ENCODE peak calls at places on chromosomes 6 and 20, in six cellular contexts. One of them, this sample, is unnamed.

GRCh38 chr6:108746841-108747575 is 101.2 kb upstream of the ARMC2 start:
- DNase-seq in EH: no peak
- DNase-seq in T-cell: no peak
- DNase-seq in activated CD8-positive, alpha-beta memory T cell treated with anti-CD3 and anti-CD28 coated beads for 4 hours: no peak
- DNase-seq in endodermal cell: peak
- DNase-seq in stimulated activated CD4-positive, alpha-beta T cell treated with anti-CD3 and anti-CD28 coated beads, Interleukin-1b, Interleukin-23, amount 100 ng/mL, for 4 hours: no peak
- DNase-seq in this sample: no peak

GRCh38 chr6:109469591-109470189 is 13.3 kb downstream of the ZBTB24 start:
- DNase-seq in EH: no peak
- DNase-seq in T-cell: no peak
- DNase-seq in activated CD8-positive, alpha-beta memory T cell treated with anti-CD3 and anti-CD28 coated beads for 4 hours: no peak
- DNase-seq in endodermal cell: no peak
- DNase-seq in stimulated activated CD4-positive, alpha-beta T cell treated with anti-CD3 and anti-CD28 coated beads, Interleukin-1b, Interleukin-23, amount 100 ng/mL, for 4 hours: no peak
- DNase-seq in this sample: no peak

GRCh38 chr20:4602297-4602631 is 119.4 kb upstream of the PRND start:
- DNase-seq in EH: peak
- DNase-seq in T-cell: no peak
- DNase-seq in activated CD8-positive, alpha-beta memory T cell treated with anti-CD3 and anti-CD28 coated beads for 4 hours: no peak
- DNase-seq in endodermal cell: no peak
- DNase-seq in stimulated activated CD4-positive, alpha-beta T cell treated with anti-CD3 and anti-CD28 coated beads, Interleukin-1b, Interleukin-23, amount 100 ng/mL, for 4 hours: no peak
- DNase-seq in this sample: no peak

GRCh38 chr6:4603291-4603690 is 172.9 kb upstream of the CDYL start:
- DNase-seq in EH: peak
- DNase-seq in T-cell: no peak
- DNase-seq in activated CD8-positive, alpha-beta memory T cell treated with anti-CD3 and anti-CD28 coated beads for 4 hours: no peak
- DNase-seq in endodermal cell: peak
- DNase-seq in stimulated activated CD4-positive, alpha-beta T cell treated with anti-CD3 and anti-CD28 coated beads, Interleukin-1b, Interleukin-23, amount 100 ng/mL, for 4 hours: no peak
- DNase-seq in this sample: no peak

GRCh38 chr20:51900443-51900842 is 98.1 kb upstream of the SALL4 start:
- DNase-seq in EH: no peak
- DNase-seq in T-cell: no peak
- DNase-seq in activated CD8-positive, alpha-beta memory T cell treated with anti-CD3 and anti-CD28 coated beads for 4 hours: no peak
- DNase-seq in endodermal cell: no peak
- DNase-seq in stimulated activated CD4-positive, alpha-beta T cell treated with anti-CD3 and anti-CD28 coated beads, Interleukin-1b, Interleukin-23, amount 100 ng/mL, for 4 hours: no peak
- DNase-seq in this sample: no peak

GRCh38 chr20:18731940-18732339 is 81.6 kb upstream of the SCP2D1 start:
- DNase-seq in EH: no peak
- DNase-seq in T-cell: no peak
- DNase-seq in activated CD8-positive, alpha-beta memory T cell treated with anti-CD3 and anti-CD28 coated beads for 4 hours: no peak
- DNase-seq in endodermal cell: no peak
- DNase-seq in stimulated activated CD4-positive, alpha-beta T cell treated with anti-CD3 and anti-CD28 coated beads, Interleukin-1b, Interleukin-23, amount 100 ng/mL, for 4 hours: no peak
- DNase-seq in this sample: no peak

GRCh38 chr6:73854998-73855718 is 159.2 kb downstream of the CD109 start:
- DNase-seq in EH: peak
- DNase-seq in T-cell: no peak
- DNase-seq in activated CD8-positive, alpha-beta memory T cell treated with anti-CD3 and anti-CD28 coated beads for 4 hours: no peak
- DNase-seq in endodermal cell: no peak
- DNase-seq in stimulated activated CD4-positive, alpha-beta T cell treated with anti-CD3 and anti-CD28 coated beads, Interleukin-1b, Interleukin-23, amount 100 ng/mL, for 4 hours: peak
- DNase-seq in this sample: no peak

GRCh38 chr6:87154641-87155271 is 609 bp upstream of the ZNF292 start:
- DNase-seq in EH: peak
- DNase-seq in T-cell: peak
- DNase-seq in activated CD8-positive, alpha-beta memory T cell treated with anti-CD3 and anti-CD28 coated beads for 4 hours: peak
- DNase-seq in endodermal cell: no peak
- DNase-seq in stimulated activated CD4-positive, alpha-beta T cell treated with anti-CD3 and anti-CD28 coated beads, Interleukin-1b, Interleukin-23, amount 100 ng/mL, for 4 hours: peak
- DNase-seq in this sample: no peak

GRCh38 chr20:325889-326644 is 715 bp downstream of the SOX12 start:
- DNase-seq in EH: peak
- DNase-seq in T-cell: peak
- DNase-seq in activated CD8-positive, alpha-beta memory T cell treated with anti-CD3 and anti-CD28 coated beads for 4 hours: no peak
- DNase-seq in endodermal cell: peak
- DNase-seq in stimulated activated CD4-positive, alpha-beta T cell treated with anti-CD3 and anti-CD28 coated beads, Interleukin-1b, Interleukin-23, amount 100 ng/mL, for 4 hours: no peak
- DNase-seq in this sample: peak

GRCh38 chr6:143068001-143068400 is 7.3 kb downstream of the AIG1 start:
- DNase-seq in EH: peak
- DNase-seq in T-cell: no peak
- DNase-seq in activated CD8-positive, alpha-beta memory T cell treated with anti-CD3 and anti-CD28 coated beads for 4 hours: no peak
- DNase-seq in endodermal cell: no peak
- DNase-seq in stimulated activated CD4-positive, alpha-beta T cell treated with anti-CD3 and anti-CD28 coated beads, Interleukin-1b, Interleukin-23, amount 100 ng/mL, for 4 hours: no peak
- DNase-seq in this sample: no peak

GRCh38 chr6:36308514-36308913 is 28.2 kb downstream of the BNIP5 start:
- DNase-seq in EH: no peak
- DNase-seq in T-cell: no peak
- DNase-seq in activated CD8-positive, alpha-beta memory T cell treated with anti-CD3 and anti-CD28 coated beads for 4 hours: no peak
- DNase-seq in endodermal cell: no peak
- DNase-seq in stimulated activated CD4-positive, alpha-beta T cell treated with anti-CD3 and anti-CD28 coated beads, Interleukin-1b, Interleukin-23, amount 100 ng/mL, for 4 hours: no peak
- DNase-seq in this sample: no peak

GRCh38 chr6:169955796-169956493 is 204.5 kb downstream of the ERMARD start:
- DNase-seq in EH: no peak
- DNase-seq in T-cell: no peak
- DNase-seq in activated CD8-positive, alpha-beta memory T cell treated with anti-CD3 and anti-CD28 coated beads for 4 hours: no peak
- DNase-seq in endodermal cell: peak
- DNase-seq in stimulated activated CD4-positive, alpha-beta T cell treated with anti-CD3 and anti-CD28 coated beads, Interleukin-1b, Interleukin-23, amount 100 ng/mL, for 4 hours: no peak
- DNase-seq in this sample: no peak

GRCh38 chr6:6783736-6784135 is 195.2 kb downstream of the LY86 start:
- DNase-seq in EH: peak
- DNase-seq in T-cell: no peak
- DNase-seq in activated CD8-positive, alpha-beta memory T cell treated with anti-CD3 and anti-CD28 coated beads for 4 hours: no peak
- DNase-seq in endodermal cell: no peak
- DNase-seq in stimulated activated CD4-positive, alpha-beta T cell treated with anti-CD3 and anti-CD28 coated beads, Interleukin-1b, Interleukin-23, amount 100 ng/mL, for 4 hours: no peak
- DNase-seq in this sample: no peak